ENCODE peak calls at places on chromosomes 12 and 14, in nine cellular contexts. V is upper lobe of right lung; X is cardiac muscle cell; D is RWPE1; M is cardiac fibroblast; T is tibial artery; R is AG04450; I is CD4-positive, alpha-beta T cell; J is lung. C is an unnamed sample.

GRCh38 chr14:81382517-81383225 is 17.5 kb downstream of the STON2 start:
- DNase-seq in R (no peak), J (no peak), T (no peak), M (no peak), X (no peak), D (no peak), V (no peak), I (no peak), C (no peak)

GRCh38 chr12:87086118-87086891 is 830.1 kb upstream of the MGAT4C start:
- DNase-seq in J (no peak), I (no peak), R (no peak), V (no peak), M (peak), X (no peak), T (no peak), D (no peak), C (no peak)

GRCh38 chr12:118103601-118104382 is at the start of gene VSIG10:
- DNase-seq in J (peak), I (peak), V (peak), R (no peak), X (peak), T (peak), M (peak), D (peak), C (no peak)

GRCh38 chr12:91774471-91774921 is 371.1 kb downstream of the BTG1 start:
- DNase-seq in X (no peak), T (no peak), R (peak), J (no peak), D (no peak), V (no peak), I (no peak), M (peak), C (no peak)

GRCh38 chr12:104187446-104188155 is 28.0 kb upstream of the TXNRD1 start:
- DNase-seq in I (no peak), X (no peak), J (no peak), T (no peak), R (no peak), M (no peak), V (no peak), D (no peak), C (no peak)

GRCh38 chr12:6333566-6333965 is 8.3 kb downstream of the TNFRSF1A start:
- DNase-seq in M (peak), I (no peak), D (peak), R (peak), T (no peak), X (no peak), V (no peak), J (no peak), C (peak)

GRCh38 chr12:131463165-131463564 is 247.7 kb upstream of the SFSWAP start:
- DNase-seq in R (no peak), V (no peak), D (no peak), J (no peak), T (no peak), X (no peak), M (no peak), I (no peak), C (no peak)

GRCh38 chr14:101817511-101818001 is 56.0 kb downstream of the PPP2R5C start:
- DNase-seq in D (no peak), T (no peak), I (no peak), V (no peak), M (no peak), X (no peak), R (no peak), J (no peak), C (no peak)

GRCh38 chr12:111993290-111994150 is 19.4 kb downstream of the TMEM116 start:
- DNase-seq in I (peak), T (no peak), R (no peak), D (no peak), J (no peak), M (no peak), X (no peak), V (no peak), C (no peak)

DNA sequence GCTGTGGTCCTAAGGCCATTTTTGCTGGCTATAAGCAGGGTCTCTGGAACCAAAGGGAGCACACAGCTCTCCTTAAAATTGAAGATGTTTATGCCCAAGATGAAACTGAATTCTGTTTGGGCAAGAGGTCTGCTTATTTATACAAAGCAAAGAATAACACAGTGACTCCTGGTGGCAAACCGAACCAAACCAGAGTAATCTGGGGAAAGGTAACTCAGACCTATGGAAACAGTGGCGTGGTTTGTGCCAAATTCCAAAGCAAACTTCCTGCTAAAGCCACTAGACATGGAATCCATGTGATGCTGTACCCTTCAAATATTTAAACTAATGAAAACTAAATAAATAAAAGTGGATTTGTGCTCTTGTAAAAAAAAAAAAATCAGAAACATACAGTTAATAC is 29.6 kb upstream of the BICDL1 start:
- DNase-seq in M (no peak), R (no peak), V (no peak), X (no peak), T (no peak), D (no peak), J (no peak), I (no peak), C (no peak)
- TF ChIP-seq CTCF in M (no peak), R (no peak), V (no peak), X (no peak), T (no peak), D (no peak), J (no peak), I (no peak), C (no peak)

DNA sequence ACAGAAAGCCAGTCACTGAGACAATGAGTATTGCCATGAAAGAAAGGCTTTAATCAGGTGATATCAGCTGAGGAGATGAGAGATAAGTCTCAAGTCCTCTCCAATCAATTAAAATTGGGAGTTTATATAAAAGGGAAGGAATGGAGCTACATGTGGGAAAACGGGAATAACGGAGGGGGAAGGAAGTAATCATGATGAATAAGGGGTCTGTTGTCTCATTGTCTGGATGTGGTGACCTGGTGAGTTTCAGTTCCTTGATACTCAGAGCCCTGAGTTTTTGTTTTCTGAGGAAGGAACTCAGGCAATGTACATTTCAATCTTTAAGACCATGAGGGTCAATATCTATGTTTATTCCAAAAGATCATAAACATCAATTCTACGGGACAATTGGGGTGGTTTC is 198.8 kb downstream of the KITLG start:
- DNase-seq in X (no peak), I (no peak), V (no peak), T (no peak), J (no peak), R (no peak), M (no peak), D (no peak), C (no peak)
- TF ChIP-seq CTCF in X (no peak), I (no peak), V (no peak), T (no peak), J (no peak), R (no peak), M (no peak), D (no peak), C (no peak)

GRCh38 chr12:105275997-105276760 is 40.2 kb upstream of the APPL2 start:
- DNase-seq in R (no peak), M (no peak), D (no peak), I (no peak), X (no peak), T (no peak), V (no peak), J (no peak), C (no peak)
- TF ChIP-seq CTCF in R (no peak), M (no peak), D (no peak), I (no peak), X (no peak), T (no peak), V (no peak), J (no peak), C (no peak)

GRCh38 chr14:20904393-20905029 is 13.3 kb downstream of the RNASE3 start:
- DNase-seq in X (peak), I (no peak), J (no peak), M (no peak), V (no peak), T (no peak), D (no peak), R (no peak), C (no peak)
- TF ChIP-seq CTCF in X (no peak), I (no peak), J (no peak), M (no peak), V (no peak), T (no peak), D (no peak), R (no peak), C (no peak)

GRCh38 chr14:94536836-94537235 is 24.4 kb upstream of the SERPINA4 start:
- DNase-seq in R (no peak), M (peak), T (no peak), J (no peak), V (no peak), I (no peak), X (no peak), D (no peak), C (no peak)
- TF ChIP-seq CTCF in R (no peak), M (no peak), T (no peak), J (no peak), V (no peak), I (no peak), X (no peak), D (no peak), C (no peak)

GRCh38 chr14:91484186-91484585 is 25.9 kb downstream of the PPP4R3A start:
- DNase-seq in M (no peak), V (no peak), X (no peak), T (no peak), R (no peak), D (no peak), I (no peak), J (no peak), C (no peak)
- TF ChIP-seq CTCF in M (peak), V (no peak), X (no peak), T (no peak), R (no peak), D (no peak), I (no peak), J (no peak), C (no peak)

DNA sequence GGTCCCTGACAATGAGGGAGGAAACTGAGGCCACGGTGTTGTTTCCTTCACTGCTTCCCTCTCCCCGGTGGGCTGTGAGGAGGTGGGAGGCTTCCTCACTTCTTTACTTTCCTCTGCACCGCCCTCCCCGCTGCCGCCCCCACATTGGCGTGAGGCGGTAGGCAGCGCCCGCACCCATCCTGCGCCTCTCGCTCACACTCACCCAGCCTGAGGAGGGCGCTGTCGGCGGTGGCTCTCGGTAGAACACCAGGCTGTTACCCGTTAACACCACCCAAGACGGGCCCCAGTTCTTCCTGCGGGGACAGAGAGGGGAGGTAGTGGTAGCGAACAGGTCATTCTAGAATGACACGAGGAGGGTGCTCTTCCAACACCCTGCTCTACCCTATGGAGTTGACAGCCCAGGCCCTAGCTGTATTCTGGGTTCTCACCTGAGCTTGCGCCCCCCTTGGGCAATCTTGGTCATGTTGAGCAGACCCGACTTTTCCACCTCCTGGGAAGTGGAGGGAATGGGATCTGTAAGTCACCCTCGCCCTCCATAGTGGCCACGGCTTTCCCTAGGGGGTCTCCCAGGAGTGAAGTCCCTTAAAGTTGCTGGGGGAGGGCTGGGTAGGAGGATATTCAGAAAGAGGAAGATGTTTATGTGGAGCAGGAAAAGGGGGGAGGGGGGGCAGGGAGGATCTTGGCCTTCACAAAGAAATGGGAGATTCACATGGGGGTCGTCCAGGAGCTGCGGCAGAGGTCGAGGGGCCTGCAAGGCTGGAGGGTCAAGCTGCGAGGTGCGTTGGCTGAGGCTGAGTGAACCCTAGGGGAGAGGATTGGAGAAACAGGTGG is 3.3 kb downstream of the ARHGAP9 start:
- DNase-seq in J (no peak), T (no peak), D (no peak), M (no peak), X (no peak), I (peak), V (peak), R (no peak), C (no peak)
- TF ChIP-seq CTCF in J (no peak), T (no peak), D (no peak), M (no peak), X (peak), I (peak), V (peak), R (peak), C (no peak)

GRCh38 chr14:62661818-62662217 is 383.4 kb downstream of the KCNH5 start:
- DNase-seq in M (peak), V (no peak), T (no peak), D (no peak), I (no peak), R (no peak), J (no peak), X (no peak), C (no peak)

GRCh38 chr14:62657376-62657775 is 387.9 kb downstream of the KCNH5 start:
- DNase-seq in I (no peak), M (no peak), J (no peak), D (no peak), T (no peak), R (no peak), X (no peak), V (no peak), C (no peak)

GRCh38 chr14:62667515-62667914 is 377.7 kb downstream of the KCNH5 start:
- DNase-seq in X (no peak), I (no peak), V (no peak), R (no peak), T (no peak), D (no peak), J (no peak), M (no peak), C (no peak)

DNA sequence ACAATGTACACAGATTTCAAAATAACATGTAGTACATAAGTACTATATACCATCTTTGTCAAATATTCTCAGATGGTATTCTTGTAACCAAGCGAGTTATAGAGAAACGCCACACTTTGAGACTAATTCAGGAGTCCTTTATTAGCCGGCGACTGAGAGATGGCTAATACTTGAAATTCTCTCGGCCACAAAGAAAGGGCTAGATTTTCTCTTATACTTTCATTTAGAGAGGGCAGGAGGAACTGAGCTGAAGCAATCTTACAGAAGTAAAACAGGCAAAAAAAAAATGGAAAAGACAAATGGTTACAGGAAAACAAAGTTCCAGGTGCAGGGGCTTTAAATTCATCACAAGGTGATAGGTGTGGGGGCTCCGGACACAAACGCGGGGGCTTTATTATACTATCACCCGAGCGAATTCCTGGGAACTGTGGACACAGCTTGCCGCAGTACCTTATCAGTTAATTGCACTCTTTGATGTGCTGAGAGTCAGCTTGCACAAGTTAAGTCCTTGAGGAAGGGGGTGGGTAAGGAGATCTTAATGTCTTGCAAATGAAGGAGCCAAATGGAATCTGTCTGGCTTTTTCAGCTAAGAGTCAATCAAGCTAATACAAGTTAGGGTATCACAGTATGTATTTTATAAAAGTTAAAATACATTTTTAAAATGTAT is 382.3 kb downstream of the KCNH5 start:
- DNase-seq in D (no peak), M (no peak), I (no peak), J (no peak), R (no peak), V (no peak), T (no peak), X (peak), C (no peak)
- TF ChIP-seq CTCF in D (no peak), M (no peak), I (no peak), J (no peak), R (no peak), V (no peak), T (no peak), X (no peak), C (no peak)

DNA sequence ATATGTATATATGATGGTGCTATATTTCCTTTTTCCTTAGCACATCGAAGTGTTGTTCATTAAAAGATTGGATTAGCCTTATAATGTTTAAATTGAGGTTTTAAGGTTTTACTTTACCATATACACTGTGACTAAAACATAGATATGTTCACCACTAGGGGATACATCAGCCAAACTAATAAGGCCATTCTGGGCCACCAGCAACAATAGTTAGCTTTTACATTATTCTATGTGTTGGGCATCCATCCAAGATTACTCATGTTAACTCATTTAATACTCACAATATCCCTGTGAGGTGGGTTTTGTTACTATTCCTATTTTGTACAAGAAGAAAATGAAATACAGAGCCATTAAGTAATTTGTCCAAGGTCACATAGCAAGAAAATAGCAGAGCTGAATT is 202.6 kb upstream of the AVPR1A start:
- DNase-seq in I (no peak), V (no peak), R (no peak), D (peak), J (no peak), T (no peak), M (peak), X (no peak), C (no peak)
- TF ChIP-seq CTCF in I (no peak), V (no peak), R (no peak), D (no peak), J (no peak), T (no peak), M (peak), X (no peak), C (no peak)